ENCODE peak calls at places on chromosomes 4 and X, in eight cellular contexts. P is left lung, G is ovary, D is endothelial cell of umbilical vein, B is mesenchymal stem cell, C is right cardiac atrium, X is left ventricle myocardium inferior, M is right atrium auricular region. A is an unnamed sample. For H3K4me1, the result is how much of the 10 kb centered on the place peaks cover.

GRCh38 chr4:6573986-6574746 is 823 bp upstream of the MAN2B2 start:
- DNase-seq in C (peak), X (no peak), P (no peak), B (no peak), G (no peak), D (no peak), M (no peak), A (no peak)

GRCh38 chr4:168541608-168541953 is 44.7 kb downstream of the PALLD start:
- DNase-seq in C (no peak), B (no peak), X (no peak), P (no peak), M (no peak), D (no peak), G (no peak), A (no peak)

GRCh38 chr4:100504086-100504874 is 13.5 kb downstream of the EMCN start:
- DNase-seq in X (no peak), P (no peak), C (no peak), M (no peak), G (no peak), B (no peak), D (no peak), A (no peak)

GRCh38 chrX:1576201-1577101 is 15.0 kb upstream of the AKAP17A start:
- DNase-seq in D (no peak), P (no peak), M (peak), C (no peak), G (no peak), B (no peak), X (no peak), A (no peak)

GRCh38 chr4:187480146-187481145 is 515.1 kb upstream of the ZFP42 start:
- DNase-seq in G (no peak), X (no peak), P (no peak), C (no peak), B (peak), M (no peak), D (no peak), A (no peak)

GRCh38 chr4:140025470-140025869 is 128.5 kb downstream of the MAML3 start:
- DNase-seq in P (no peak), C (no peak), G (no peak), M (no peak), B (no peak), D (no peak), X (no peak), A (no peak)

GRCh38 chr4:111510535-111510934 is 634.7 kb upstream of the FAM241A start:
- DNase-seq in C (no peak), G (no peak), P (no peak), M (no peak), D (no peak), B (no peak), X (no peak), A (no peak)

GRCh38 chr4:665381-665750 is 8.7 kb downstream of the ATP5ME start:
- DNase-seq in X (no peak), G (peak), P (no peak), C (no peak), M (no peak), D (no peak), B (no peak), A (peak)

GRCh38 chrX:103464774-103465117 is 54.5 kb downstream of the RAB40A start:
- DNase-seq in M (peak), D (peak), P (peak), C (peak), B (peak), G (peak), X (peak), A (peak)

GRCh38 chrX:40581333-40581910 is 652 bp downstream of the ATP6AP2 start:
- DNase-seq in X (no peak), B (peak), C (no peak), G (no peak), M (no peak), P (no peak), D (peak), A (no peak)

GRCh38 chrX:101257448-101258259 is 33.5 kb downstream of the TAF7L start:
- DNase-seq in D (no peak), B (peak), G (no peak), X (no peak), P (no peak), C (no peak), M (no peak), A (no peak)

GRCh38 chrX:149248073-149248625 is 257.0 kb downstream of the IDS start:
- DNase-seq in P (no peak), B (no peak), D (peak), G (no peak), X (no peak), M (no peak), C (no peak), A (no peak)

GRCh38 chr4:38703625-38704024 is 39.6 kb downstream of the KLF3 start:
- DNase-seq in X (no peak), D (no peak), M (no peak), B (no peak), P (no peak), C (no peak), G (no peak), A (no peak)

GRCh38 chrX:103831342-103831802 is 685 bp downstream of the RAB9B start:
- DNase-seq in M (no peak), G (no peak), X (no peak), B (no peak), D (no peak), P (no peak), C (no peak), A (peak)

GRCh38 chrX:153865685-153866084 is 20.3 kb downstream of the L1CAM start:
- DNase-seq in P (no peak), D (no peak), X (no peak), B (no peak), G (no peak), M (no peak), C (no peak), A (no peak)

GRCh38 chr4:122003335-122003734 is 51.5 kb upstream of the TRPC3 start:
- DNase-seq in M (no peak), C (no peak), P (no peak), G (no peak), D (peak), X (no peak), B (no peak), A (no peak)

GRCh38 chrX:9278475-9279270 is 186.2 kb upstream of the TBL1X start:
- DNase-seq in B (peak), C (no peak), X (no peak), M (no peak), P (no peak), G (no peak), D (no peak), A (no peak)

GRCh38 chr4:137644201-137644600 is 111.9 kb upstream of the PCDH18 start:
- DNase-seq in G (no peak), M (no peak), X (no peak), B (no peak), C (no peak), D (peak), P (no peak), A (no peak)

GRCh38 chr4:38667005-38667771 is 3.2 kb downstream of the KLF3 start:
- DNase-seq in C (peak), D (peak), P (peak), X (peak), G (peak), B (peak), M (peak), A (peak)

GRCh38 chr4:135243960-135244561 is 1042.5 kb upstream of the PABPC4L start:
- DNase-seq in M (no peak), C (no peak), P (no peak), B (peak), D (no peak), G (no peak), X (no peak), A (no peak)

GRCh38 chrX:1424452-1424851 is 28.3 kb downstream of the ASMTL start:
- DNase-seq in M (no peak), C (no peak), X (no peak), B (no peak), D (no peak), P (no peak), G (no peak), A (no peak)

GRCh38 chr4:8779371-8779988 is 92.2 kb downstream of the HMX1 start:
- DNase-seq in G (no peak), P (no peak), C (peak), M (no peak), X (no peak), D (no peak), B (no peak), A (no peak)

GRCh38 chr4:78799551-78800495 is 23.7 kb downstream of the BMP2K start:
- DNase-seq in B (peak), G (no peak), D (no peak), P (no peak), X (no peak), M (no peak), C (no peak), A (no peak)

GRCh38 chrX:72540318-72540717 is 32.3 kb downstream of the HDAC8 start:
- DNase-seq in G (no peak), M (no peak), P (no peak), X (no peak), B (peak), C (no peak), D (peak), A (no peak)

GRCh38 chr4:20681263-20681662 is 19.0 kb upstream of the PACRGL start:
- DNase-seq in B (no peak), X (no peak), M (no peak), C (no peak), P (no peak), G (no peak), D (no peak), A (peak)

GRCh38 chr4:122099896-122100295 is 52.2 kb upstream of the BLTP1 start:
- DNase-seq in B (peak), D (peak), G (no peak), C (no peak), M (no peak), X (no peak), P (no peak), A (no peak)

GRCh38 chr4:76753814-76754213 is 144.1 kb downstream of the SOWAHB start:
- DNase-seq in C (no peak), B (peak), P (no peak), M (no peak), D (peak), G (no peak), X (no peak), A (no peak)

GRCh38 chr4:48343035-48343434 is 1.7 kb downstream of the SLAIN2 start:
- DNase-seq in D (peak), M (no peak), G (no peak), X (no peak), B (no peak), P (no peak), C (no peak), A (no peak)

GRCh38 chr4:7444731-7445130 is 10.0 kb upstream of the PSAPL1 start:
- DNase-seq in X (no peak), M (no peak), P (no peak), D (no peak), C (peak), B (no peak), G (no peak), A (no peak)

GRCh38 chr4:187485676-187486075 is 509.9 kb upstream of the ZFP42 start:
- DNase-seq in G (no peak), X (no peak), C (no peak), B (no peak), D (no peak), P (no peak), M (no peak), A (no peak)

GRCh38 chr4:182207806-182208483 is 35.3 kb upstream of the TENM3 start:
- DNase-seq in D (no peak), C (no peak), P (no peak), X (no peak), G (no peak), M (no peak), B (peak), A (no peak)

GRCh38 chr4:1748465-1748995 is 27.2 kb downstream of the TACC3 start:
- DNase-seq in D (peak), B (peak), M (no peak), C (peak), G (peak), X (peak), P (peak), A (peak)
- H3K4me1 ChIP-seq in D (under half), B (under half), M (under half), C (under half), G (under half), X (under half), P (under half), A (under half)

GRCh38 chr4:184831153-184831552 is 5.4 kb upstream of the ACSL1 start:
- DNase-seq in B (no peak), X (no peak), G (no peak), P (no peak), M (no peak), C (no peak), D (no peak), A (no peak)
- H3K4me1 ChIP-seq in B (under half), X (under half), G (under half), P (under half), M (under half), C (under half), D (under half), A (under half)

GRCh38 chr4:73705056-73705432 is 35.3 kb upstream of the CXCL8 start:
- DNase-seq in M (no peak), B (peak), X (no peak), C (no peak), P (no peak), D (peak), G (no peak), A (no peak)

GRCh38 chr4:73704314-73705055 is 35.9 kb upstream of the CXCL8 start:
- DNase-seq in X (no peak), M (peak), G (peak), D (peak), P (peak), B (peak), C (no peak), A (peak)

GRCh38 chr4:73701116-73701515 is 39.3 kb upstream of the CXCL8 start:
- DNase-seq in C (no peak), B (peak), P (no peak), X (no peak), M (no peak), G (no peak), D (no peak), A (no peak)

GRCh38 chr4:73702796-73703287 is 37.5 kb upstream of the CXCL8 start:
- DNase-seq in X (no peak), D (no peak), C (no peak), B (no peak), M (no peak), G (no peak), P (no peak), A (no peak)

GRCh38 chr4:73703320-73703719 is 37.0 kb upstream of the CXCL8 start:
- DNase-seq in D (no peak), P (no peak), G (no peak), C (no peak), M (no peak), X (no peak), B (no peak), A (no peak)
- H3K4me1 ChIP-seq in D (half or more), P (under half), G (under half), C (under half), M (under half), X (under half), B (under half), A (under half)

GRCh38 chrX:136200466-136200865 is 50.7 kb downstream of the MAP7D3 start:
- DNase-seq in P (no peak), X (no peak), M (no peak), D (peak), G (no peak), C (no peak), B (peak), A (no peak)
- H3K4me1 ChIP-seq in P (under half), X (half or more), M (under half), D (under half), G (under half), C (under half), B (under half), A (under half)

GRCh38 chr4:73408181-73408867 is 4.2 kb downstream of the ALB start:
- DNase-seq in D (no peak), C (no peak), P (no peak), M (no peak), B (no peak), X (no peak), G (no peak), A (no peak)
- H3K4me1 ChIP-seq in D (under half), C (under half), P (under half), M (under half), B (under half), X (under half), G (under half), A (under half)

DNA sequence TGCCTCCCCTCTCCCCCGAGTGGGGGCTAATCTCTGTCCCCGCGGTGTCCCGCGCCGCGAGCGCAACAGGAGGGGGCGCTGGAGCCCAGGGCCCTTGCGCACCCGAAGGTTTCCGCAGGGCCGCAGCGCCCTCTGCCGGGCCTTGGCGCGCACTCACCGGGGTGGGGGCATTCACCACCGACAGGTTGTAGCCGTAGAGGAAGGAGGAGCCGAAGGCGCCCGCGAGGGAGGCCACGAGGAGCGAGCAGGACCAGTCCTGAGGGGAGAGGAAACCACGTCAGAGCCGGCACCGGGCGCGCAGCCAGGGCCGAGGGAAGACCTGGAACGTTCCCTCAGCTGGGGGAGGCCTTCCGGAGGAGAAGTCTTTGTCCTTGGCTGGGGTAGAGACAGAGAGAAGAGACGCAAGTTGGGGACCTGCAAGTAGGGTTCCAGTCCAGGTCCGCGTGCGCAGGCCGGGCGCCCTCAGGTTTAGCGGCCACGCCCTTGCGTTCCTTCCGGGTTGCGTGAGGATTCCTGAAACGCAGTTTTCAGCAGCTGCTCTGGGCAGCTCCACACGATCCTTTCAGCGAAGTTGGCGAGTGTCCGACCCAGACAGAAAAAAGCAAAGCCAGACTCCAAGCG is 2.4 kb downstream of the SLC2A9 start:
- DNase-seq in X (peak), D (peak), B (peak), P (peak), G (peak), M (peak), C (peak), A (peak)
- H3K4me1 ChIP-seq in X (half or more), D (under half), B (under half), P (under half), G (under half), M (half or more), C (under half), A (under half)

GRCh38 chr4:22491939-22492338 is 23.9 kb downstream of the ADGRA3 start:
- DNase-seq in G (no peak), X (no peak), M (no peak), C (no peak), P (no peak), D (no peak), B (no peak), A (no peak)
- H3K4me1 ChIP-seq in G (under half), X (under half), M (under half), C (under half), P (under half), D (under half), B (under half), A (under half)

DNA sequence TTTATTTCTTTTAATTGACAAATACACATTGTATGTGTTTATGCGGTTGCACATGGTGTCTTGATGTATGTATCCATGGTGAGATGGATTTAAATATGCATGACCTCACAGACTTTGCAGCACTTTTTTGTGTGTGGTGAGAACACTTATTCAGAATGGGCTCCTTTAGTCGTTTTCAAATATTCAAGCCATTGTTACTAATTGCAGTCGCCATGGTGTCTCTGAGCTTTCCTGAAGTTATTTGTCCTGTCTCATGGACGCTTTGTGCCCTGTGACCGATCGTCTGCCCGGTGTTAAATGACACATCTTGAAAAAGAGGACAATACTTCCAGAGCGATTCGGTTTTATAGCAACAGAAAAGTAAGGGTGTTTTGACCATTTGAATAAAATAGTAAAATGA is 14.4 kb downstream of the CD99 start:
- DNase-seq in G (no peak), X (no peak), B (no peak), M (no peak), C (no peak), D (no peak), P (no peak), A (no peak)
- H3K4me1 ChIP-seq in G (under half), X (half or more), B (under half), M (half or more), C (half or more), D (half or more), P (under half), A (under half)

A was measured in adrenal gland.